ENCODE peak calls at places on chromosomes 16 and 17, in seven cellular contexts. One of them, this sample, is unnamed.

GRCh38 chr16:78984324-78984723 is 616.2 kb downstream of the MAF start:
- DNase-seq in NCI-H2081: no peak
- DNase-seq in pancreas: no peak
- DNase-seq in left lung: no peak
- DNase-seq in glutamatergic neuron: no peak
- DNase-seq in dorsolateral prefrontal cortex: no peak
- DNase-seq in activated T-cell treated with anti-CD3 and anti-CD28 coated beads, Interleukin-2, amount 50 U/mL, for 4 hours: no peak
- DNase-seq in this sample: no peak

GRCh38 chr17:82414548-82415281 is 3.4 kb upstream of the HEXD start:
- DNase-seq in dorsolateral prefrontal cortex: peak
- DNase-seq in activated T-cell treated with anti-CD3 and anti-CD28 coated beads, Interleukin-2, amount 50 U/mL, for 4 hours: peak
- DNase-seq in pancreas: no peak
- DNase-seq in glutamatergic neuron: peak
- DNase-seq in NCI-H2081: peak
- DNase-seq in left lung: peak
- DNase-seq in this sample: peak

GRCh38 chr17:47999612-48000011 is 28.7 kb downstream of the CDK5RAP3 start:
- DNase-seq in glutamatergic neuron: no peak
- DNase-seq in left lung: no peak
- DNase-seq in pancreas: no peak
- DNase-seq in dorsolateral prefrontal cortex: no peak
- DNase-seq in NCI-H2081: no peak
- DNase-seq in activated T-cell treated with anti-CD3 and anti-CD28 coated beads, Interleukin-2, amount 50 U/mL, for 4 hours: no peak
- DNase-seq in this sample: no peak

GRCh38 chr16:46632778-46633733 is 11.9 kb upstream of the SHCBP1 start:
- DNase-seq in NCI-H2081: no peak
- DNase-seq in activated T-cell treated with anti-CD3 and anti-CD28 coated beads, Interleukin-2, amount 50 U/mL, for 4 hours: no peak
- DNase-seq in dorsolateral prefrontal cortex: no peak
- DNase-seq in glutamatergic neuron: no peak
- DNase-seq in left lung: no peak
- DNase-seq in pancreas: peak
- DNase-seq in this sample: no peak

GRCh38 chr16:84507011-84507982 is 2.8 kb upstream of the MEAK7 start:
- DNase-seq in activated T-cell treated with anti-CD3 and anti-CD28 coated beads, Interleukin-2, amount 50 U/mL, for 4 hours: no peak
- DNase-seq in pancreas: no peak
- DNase-seq in NCI-H2081: no peak
- DNase-seq in glutamatergic neuron: no peak
- DNase-seq in dorsolateral prefrontal cortex: no peak
- DNase-seq in left lung: no peak
- DNase-seq in this sample: no peak

GRCh38 chr17:59545942-59546341 is 19.5 kb upstream of the DHX40 start:
- DNase-seq in NCI-H2081: no peak
- DNase-seq in left lung: no peak
- DNase-seq in dorsolateral prefrontal cortex: no peak
- DNase-seq in pancreas: no peak
- DNase-seq in glutamatergic neuron: no peak
- DNase-seq in activated T-cell treated with anti-CD3 and anti-CD28 coated beads, Interleukin-2, amount 50 U/mL, for 4 hours: no peak
- DNase-seq in this sample: no peak

GRCh38 chr17:30824002-30824355 is 513 bp downstream of the CRLF3 start:
- DNase-seq in glutamatergic neuron: peak
- DNase-seq in dorsolateral prefrontal cortex: no peak
- DNase-seq in pancreas: no peak
- DNase-seq in NCI-H2081: no peak
- DNase-seq in left lung: no peak
- DNase-seq in activated T-cell treated with anti-CD3 and anti-CD28 coated beads, Interleukin-2, amount 50 U/mL, for 4 hours: peak
- DNase-seq in this sample: peak

GRCh38 chr17:50596191-50597037 is 35.9 kb downstream of the CACNA1G start:
- DNase-seq in NCI-H2081: no peak
- DNase-seq in pancreas: no peak
- DNase-seq in dorsolateral prefrontal cortex: no peak
- DNase-seq in glutamatergic neuron: peak
- DNase-seq in activated T-cell treated with anti-CD3 and anti-CD28 coated beads, Interleukin-2, amount 50 U/mL, for 4 hours: no peak
- DNase-seq in left lung: peak
- DNase-seq in this sample: no peak

GRCh38 chr16:86509759-86510464 is 415 bp upstream of the FOXF1 start:
- DNase-seq in pancreas: peak
- DNase-seq in activated T-cell treated with anti-CD3 and anti-CD28 coated beads, Interleukin-2, amount 50 U/mL, for 4 hours: no peak
- DNase-seq in NCI-H2081: no peak
- DNase-seq in glutamatergic neuron: peak
- DNase-seq in dorsolateral prefrontal cortex: no peak
- DNase-seq in left lung: no peak
- DNase-seq in this sample: peak

GRCh38 chr16:9123871-9124270 is 32.4 kb downstream of the HAPSTR1 start:
- DNase-seq in NCI-H2081: peak
- DNase-seq in dorsolateral prefrontal cortex: no peak
- DNase-seq in glutamatergic neuron: no peak
- DNase-seq in pancreas: peak
- DNase-seq in left lung: peak
- DNase-seq in activated T-cell treated with anti-CD3 and anti-CD28 coated beads, Interleukin-2, amount 50 U/mL, for 4 hours: no peak
- DNase-seq in this sample: peak

GRCh38 chr16:67529639-67530012 is 997 bp downstream of the RIPOR1 start:
- DNase-seq in left lung: peak
- DNase-seq in activated T-cell treated with anti-CD3 and anti-CD28 coated beads, Interleukin-2, amount 50 U/mL, for 4 hours: no peak
- DNase-seq in NCI-H2081: no peak
- DNase-seq in pancreas: peak
- DNase-seq in glutamatergic neuron: peak
- DNase-seq in dorsolateral prefrontal cortex: no peak
- DNase-seq in this sample: no peak

GRCh38 chr17:50533720-50534148 is 1.2 kb downstream of the EPN3 start:
- DNase-seq in left lung: peak
- DNase-seq in NCI-H2081: peak
- DNase-seq in pancreas: peak
- DNase-seq in dorsolateral prefrontal cortex: peak
- DNase-seq in glutamatergic neuron: no peak
- DNase-seq in activated T-cell treated with anti-CD3 and anti-CD28 coated beads, Interleukin-2, amount 50 U/mL, for 4 hours: no peak
- DNase-seq in this sample: no peak

GRCh38 chr17:67152824-67153223 is 92.2 kb downstream of the HELZ start:
- DNase-seq in left lung: no peak
- DNase-seq in glutamatergic neuron: no peak
- DNase-seq in pancreas: no peak
- DNase-seq in NCI-H2081: no peak
- DNase-seq in dorsolateral prefrontal cortex: no peak
- DNase-seq in activated T-cell treated with anti-CD3 and anti-CD28 coated beads, Interleukin-2, amount 50 U/mL, for 4 hours: no peak
- DNase-seq in this sample: no peak

GRCh38 chr17:76554131-76554530 is 14.3 kb downstream of the PRCD start:
- DNase-seq in NCI-H2081: no peak
- DNase-seq in left lung: no peak
- DNase-seq in pancreas: peak
- DNase-seq in glutamatergic neuron: no peak
- DNase-seq in dorsolateral prefrontal cortex: peak
- DNase-seq in activated T-cell treated with anti-CD3 and anti-CD28 coated beads, Interleukin-2, amount 50 U/mL, for 4 hours: no peak
- DNase-seq in this sample: no peak

GRCh38 chr16:13587171-13587570 is 332.8 kb upstream of the ERCC4 start:
- DNase-seq in NCI-H2081: no peak
- DNase-seq in glutamatergic neuron: no peak
- DNase-seq in activated T-cell treated with anti-CD3 and anti-CD28 coated beads, Interleukin-2, amount 50 U/mL, for 4 hours: no peak
- DNase-seq in pancreas: no peak
- DNase-seq in dorsolateral prefrontal cortex: no peak
- DNase-seq in left lung: no peak
- DNase-seq in this sample: no peak